ENCODE peak calls at places on chromosomes 6 and 20, in ten cellular contexts. L is stimulated activated CD8-positive, alpha-beta memory T cell treated with anti-CD3 and anti-CD28 coated beads, Interleukin-4, amount 100 ng/mL, for 1 hour; F is stimulated activated CD4-positive, alpha-beta T cell treated with anti-CD3 and anti-CD28 coated beads, Interleukin-4, amount 100 ng/mL, for 24 hours; E is NCI-H1105; B is CD8-positive, alpha-beta T cell; N is hepatocyte; J is GDM1; Q is NCI-H1092 treated with DMSO at 0.1 percent for 48 hours; A is pulmonary artery endothelial cell; T is GM04503. P is an unnamed sample.

GRCh38 chr20:41074441-41074840 is 45.8 kb downstream of the TOP1 start:
- DNase-seq in L (no peak), F (no peak), E (no peak), B (no peak), N (no peak), J (no peak), Q (no peak), A (no peak), T (no peak), P (no peak)

GRCh38 chr20:64129146-64129782 is 21.9 kb upstream of the NPBWR2 start:
- DNase-seq in L (no peak), F (no peak), E (no peak), B (no peak), N (no peak), J (no peak), Q (no peak), A (no peak), T (no peak), P (no peak)

GRCh38 chr20:38883081-38883980 is 42.9 kb upstream of the FAM83D start:
- DNase-seq in L (no peak), F (no peak), E (no peak), B (no peak), N (no peak), J (no peak), Q (peak), A (no peak), T (no peak), P (peak)

GRCh38 chr6:32952817-32953739 is at the start of gene HLA-DMA:
- DNase-seq in L (no peak), F (peak), E (no peak), B (peak), N (peak), J (peak), Q (no peak), A (peak), T (peak), P (peak)

GRCh38 chr6:92708270-92708669 is 711.1 kb downstream of the EPHA7 start:
- DNase-seq in L (no peak), F (no peak), E (no peak), B (no peak), N (no peak), J (no peak), Q (no peak), A (no peak), T (no peak), P (no peak)

GRCh38 chr6:147699637-147700036 is 191.1 kb downstream of the SAMD5 start:
- DNase-seq in L (no peak), F (no peak), E (no peak), B (no peak), N (no peak), J (no peak), Q (no peak), A (no peak), T (no peak), P (no peak)

GRCh38 chr20:25421107-25421506 is 13.6 kb downstream of the GINS1 start:
- DNase-seq in L (no peak), F (no peak), E (no peak), B (no peak), N (no peak), J (no peak), Q (no peak), A (no peak), T (no peak), P (no peak)

GRCh38 chr6:44661221-44661609 is 273.7 kb downstream of the CDC5L start:
- DNase-seq in L (no peak), F (no peak), E (no peak), B (no peak), N (no peak), J (no peak), Q (no peak), A (no peak), T (peak), P (no peak)

GRCh38 chr6:4055420-4056041 is 23.4 kb downstream of the FAM217A start:
- DNase-seq in L (no peak), F (no peak), E (no peak), B (no peak), N (peak), J (no peak), Q (no peak), A (peak), T (peak), P (peak)

GRCh38 chr20:3323398-3323797 is 84.1 kb downstream of the DNAAF9 start:
- DNase-seq in L (no peak), F (no peak), E (no peak), B (no peak), N (no peak), J (no peak), Q (no peak), A (no peak), T (no peak), P (no peak)

GRCh38 chr20:44187054-44187762 is at the start of gene JPH2:
- DNase-seq in L (no peak), F (no peak), E (no peak), B (no peak), N (peak), J (no peak), Q (no peak), A (no peak), T (peak), P (no peak)

GRCh38 chr6:32152414-32153251 is 894 bp upstream of the PRRT1 start:
- DNase-seq in L (no peak), F (no peak), E (no peak), B (no peak), N (peak), J (no peak), Q (no peak), A (no peak), T (no peak), P (no peak)

GRCh38 chr20:58691405-58691772 is 1.2 kb upstream of the NPEPL1 start:
- DNase-seq in L (no peak), F (no peak), E (no peak), B (no peak), N (no peak), J (no peak), Q (no peak), A (no peak), T (no peak), P (no peak)